ENCODE peak calls at places on chromosomes 3 and 15, in nine cellular contexts. G, R, H, B, Z, W, C, J and T are unnamed samples.

GRCh38 chr3:112582242-112582874 is 20.5 kb downstream of the SLC35A5 start:
- DNase-seq in G (no peak), R (no peak), H (no peak), B (no peak), Z (peak; percentile 60), W (peak; percentile 45), C (no peak), J (peak; percentile 78), T (no peak)

GRCh38 chr15:74315626-74316025 is 51.8 kb downstream of the CYP11A1 start:
- DNase-seq in G (no peak), R (no peak), H (no peak), B (no peak), Z (no peak), W (no peak), C (no peak), J (no peak), T (no peak)

GRCh38 chr3:44880284-44880683 is 5.9 kb downstream of the TGM4 start:
- DNase-seq in G (no peak), R (no peak), H (no peak), B (no peak), Z (no peak), W (no peak), C (no peak), J (no peak), T (no peak)

GRCh38 chr3:126522363-126522788 is 1.6 kb upstream of the CHST13 start:
- DNase-seq in G (peak; percentile 94), R (peak; percentile 64), H (peak; percentile 50), B (peak; percentile 53), Z (peak; percentile 88), W (peak; percentile 80), C (peak; percentile 71), J (peak; percentile 68), T (peak; percentile 25)

GRCh38 chr3:41290736-41291135 is 91.4 kb downstream of the CTNNB1 start:
- DNase-seq in G (no peak), R (no peak), H (no peak), B (no peak), Z (no peak), W (no peak), C (no peak), J (no peak), T (no peak)

GRCh38 chr3:25604107-25604805 is 60.5 kb downstream of the TOP2B start:
- DNase-seq in G (no peak), R (no peak), H (no peak), B (no peak), Z (no peak), W (no peak), C (no peak), J (peak; percentile 89), T (no peak)

GRCh38 chr15:33200903-33201302 is 6.4 kb upstream of the FMN1 start:
- DNase-seq in G (no peak), R (no peak), H (no peak), B (no peak), Z (no peak), W (peak; percentile 49), C (no peak), J (no peak), T (no peak)

GRCh38 chr3:31377045-31377642 is 155.6 kb upstream of the STT3B start:
- DNase-seq in G (no peak), R (no peak), H (no peak), B (no peak), Z (no peak), W (no peak), C (no peak), J (peak; percentile 85), T (no peak)

GRCh38 chr3:138615462-138615861 is 6.9 kb downstream of the FAIM start:
- DNase-seq in G (no peak), R (no peak), H (no peak), B (no peak), Z (no peak), W (no peak), C (no peak), J (no peak), T (no peak)

GRCh38 chr3:37702478-37703154 is 159.1 kb upstream of the CTDSPL start:
- DNase-seq in G (no peak), R (no peak), H (no peak), B (no peak), Z (no peak), W (no peak), C (no peak), J (no peak), T (no peak)

GRCh38 chr15:69282128-69282743 is 16.5 kb upstream of the PAQR5 start:
- DNase-seq in G (no peak), R (no peak), H (no peak), B (no peak), Z (no peak), W (no peak), C (no peak), J (no peak), T (no peak)

DNA sequence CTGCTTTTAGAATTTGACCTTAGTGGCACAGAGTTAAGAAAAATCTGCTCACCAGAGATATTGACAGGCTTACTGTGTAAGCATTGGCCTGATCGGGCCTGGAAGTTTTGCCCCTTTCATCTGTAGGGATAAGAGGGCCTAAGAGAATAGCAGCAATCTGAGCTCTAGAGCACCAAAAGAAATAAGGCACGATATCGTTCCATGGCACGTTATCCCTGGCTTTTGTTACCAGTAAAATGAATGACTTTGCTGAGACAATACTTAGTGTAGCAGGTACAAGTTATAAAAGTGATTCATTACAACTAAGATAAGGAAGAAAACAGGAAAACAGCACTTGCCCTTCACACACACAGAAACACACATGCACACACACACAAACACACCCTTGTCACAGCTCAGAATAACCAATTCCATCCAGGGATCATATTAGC is 5.0 kb downstream of the THBS1 start:
- DNase-seq in G (no peak), R (no peak), H (no peak), B (no peak), Z (no peak), W (no peak), C (no peak), J (peak; percentile 49), T (no peak)
- H3K4me3 ChIP-seq in G (no peak overlapping the region), R (no peak overlapping the region), H (peak overlapping the region; percentile 69), B (no peak overlapping the region), Z (no peak overlapping the region), W (no peak overlapping the region), C (peak overlapping the region; percentile 60), J (peak overlapping the region; percentile 74), T (no peak overlapping the region)

GRCh38 chr3:132598181-132598580 is 1.1 kb downstream of the ACKR4 start:
- DNase-seq in G (no peak), R (no peak), H (no peak), B (no peak), Z (no peak), W (no peak), C (no peak), J (peak; percentile 14), T (no peak)

GRCh38 chr3:132596816-132597433 is at the start of gene ACKR4:
- DNase-seq in G (no peak), R (no peak), H (no peak), B (no peak), Z (no peak), W (no peak), C (no peak), J (peak; percentile 60), T (no peak)

GRCh38 chr3:132596326-132596725 is 744 bp upstream of the ACKR4 start:
- DNase-seq in G (no peak), R (no peak), H (no peak), B (no peak), Z (no peak), W (no peak), C (no peak), J (no peak), T (no peak)

GRCh38 chr3:132595036-132595435 is 2.0 kb upstream of the ACKR4 start:
- DNase-seq in G (peak; percentile 2), R (no peak), H (no peak), B (no peak), Z (peak; percentile 55), W (peak; percentile 70), C (no peak), J (peak; percentile 83), T (no peak)

DNA sequence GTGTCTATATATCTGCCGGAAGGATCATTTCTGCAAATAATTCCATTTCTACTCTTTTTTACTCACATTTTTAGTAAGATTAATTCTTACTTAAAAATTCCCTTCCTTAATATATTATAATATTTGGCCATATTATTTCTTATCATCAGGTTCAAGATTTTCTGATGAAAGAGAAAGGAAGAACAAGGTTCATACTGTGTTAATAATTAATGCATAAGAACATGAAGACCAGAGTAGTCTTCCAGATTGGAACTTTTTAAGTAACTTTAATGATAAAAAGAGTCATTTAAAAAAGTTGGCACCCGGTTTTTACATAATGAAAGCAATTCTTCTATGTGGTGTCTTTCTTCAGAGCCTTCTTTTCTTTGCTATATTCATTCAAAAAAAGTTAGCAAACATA is 590 bp downstream of the ACKR4 start:
- DNase-seq in G (no peak), R (no peak), H (no peak), B (no peak), Z (no peak), W (no peak), C (no peak), J (no peak), T (no peak)
- H3K4me3 ChIP-seq in G (no peak overlapping the region), R (peak overlapping the region; percentile 44), H (no peak overlapping the region), B (peak overlapping the region; percentile 34), Z (no peak overlapping the region), W (no peak overlapping the region), C (peak overlapping the region; percentile 25), J (peak overlapping the region; percentile 80), T (peak overlapping the region; percentile 32)

DNA sequence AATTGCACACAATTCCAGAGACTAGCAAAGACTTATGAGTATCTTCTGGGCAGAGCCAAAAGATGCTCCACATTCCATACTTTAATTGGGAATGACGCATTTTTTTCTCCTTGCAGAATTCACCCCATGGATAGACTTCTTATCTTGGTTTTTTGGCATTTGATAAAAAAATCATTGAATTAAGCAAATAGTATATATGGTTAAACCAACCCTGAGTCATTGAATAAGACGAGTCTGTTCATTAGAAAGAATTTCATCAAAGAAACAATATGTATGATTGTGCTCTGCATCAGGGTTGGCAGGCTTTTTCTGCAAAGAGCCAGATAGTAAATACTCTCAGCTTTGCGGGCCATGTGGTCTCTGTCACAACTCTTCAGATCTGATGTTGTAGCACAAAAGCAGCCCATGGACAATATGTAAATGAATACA is 9.2 kb upstream of the PDZRN3 start:
- DNase-seq in G (no peak), R (no peak), H (no peak), B (no peak), Z (no peak), W (no peak), C (no peak), J (no peak), T (no peak)
- H3K4me3 ChIP-seq in G (no peak overlapping the region), R (no peak overlapping the region), H (no peak overlapping the region), B (no peak overlapping the region), Z (no peak overlapping the region), W (no peak overlapping the region), C (no peak overlapping the region), J (no peak overlapping the region), T (no peak overlapping the region)

DNA sequence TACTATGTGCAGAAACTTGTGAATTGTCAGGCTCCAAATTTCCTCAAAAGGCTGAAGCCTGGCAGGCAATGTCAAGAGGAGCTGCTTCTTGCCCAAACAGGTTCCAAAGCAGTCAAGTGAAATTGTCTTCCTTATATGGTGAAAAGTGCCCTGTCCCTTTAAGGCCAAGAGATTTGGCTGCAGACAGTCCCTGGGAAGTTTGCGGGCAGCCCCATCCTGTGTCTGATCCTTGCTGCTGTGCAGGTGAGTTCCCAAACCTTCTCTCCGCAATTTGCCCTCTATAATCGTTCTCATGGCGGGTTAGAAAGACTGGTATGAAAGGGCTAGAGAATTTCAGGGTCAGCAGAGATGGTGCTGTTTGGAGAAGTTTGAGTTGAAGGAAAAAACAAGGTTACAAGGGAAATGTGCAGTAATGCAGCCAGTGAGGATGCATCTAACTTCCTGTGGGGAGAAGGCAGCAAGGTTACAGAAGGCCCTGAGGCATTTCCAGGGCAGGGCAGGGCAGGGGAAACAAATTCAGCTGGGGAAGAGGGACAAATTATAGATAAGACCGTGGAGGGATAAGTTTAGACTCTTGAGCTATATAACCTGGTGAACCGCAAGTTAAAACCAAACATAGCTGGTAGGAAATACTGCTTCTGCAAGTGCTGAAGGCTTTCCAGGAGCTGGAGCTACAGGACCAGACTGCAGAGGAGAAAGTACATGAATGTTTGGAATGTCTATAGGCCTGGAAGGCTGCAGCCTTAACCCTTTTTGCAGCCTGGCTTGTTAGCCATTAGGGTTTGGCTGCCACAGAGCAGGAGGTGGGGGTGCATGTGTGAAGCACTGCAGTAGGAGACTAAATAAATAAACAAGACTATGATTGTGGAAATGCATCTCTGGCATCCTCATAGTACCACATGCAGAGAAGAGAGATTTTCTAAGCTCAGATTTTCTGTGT is 256.2 kb upstream of the IL12A start:
- DNase-seq in G (peak; percentile 52), R (no peak), H (no peak), B (no peak), Z (peak; percentile 80), W (peak; percentile 53), C (no peak), J (peak; percentile 68), T (no peak)
- H3K4me3 ChIP-seq in G (no peak overlapping the region), R (peak overlapping the region; percentile 30), H (peak overlapping the region; percentile 34), B (peak overlapping the region; percentile 26), Z (peak overlapping the region; percentile 45), W (peak overlapping the region; percentile 39), C (peak overlapping the region; percentile 10), J (peak overlapping the region; percentile 47), T (no peak overlapping the region)